ENCODE peak calls at places on chromosomes 12 and 14, in eight cellular contexts. K, G, H, Y, E, Q, V and L are unnamed samples.

GRCh38 chr12:109760930-109761630 is 47.5 kb downstream of the FAM222A start:
- DNase-seq in G (peak; percentile 24), H (no peak), Y (no peak), K (no peak), V (no peak), Q (no peak), E (peak; percentile 40), L (no peak)

GRCh38 chr12:87704374-87704773 is 324.8 kb downstream of the C12orf50 start:
- DNase-seq in V (no peak), K (no peak), H (no peak), Q (no peak), E (no peak), Y (no peak), G (no peak), L (no peak)

GRCh38 chr14:31022386-31022785 is 3.1 kb upstream of the AP4S1 start:
- DNase-seq in V (no peak), G (no peak), Y (no peak), E (no peak), H (no peak), Q (no peak), K (no peak), L (no peak)

GRCh38 chr12:29103539-29103974 is 45.5 kb upstream of the FAR2 start:
- DNase-seq in G (no peak), H (peak; percentile 11), Y (no peak), Q (no peak), K (no peak), E (no peak), V (no peak), L (no peak)

GRCh38 chr14:23910081-23910875 is 43.3 kb upstream of the DHRS4 start:
- DNase-seq in G (peak; percentile 69), E (peak; percentile 68), H (peak; percentile 54), K (no peak), V (peak; percentile 81), Q (peak; percentile 65), Y (peak; percentile 48), L (no peak)

GRCh38 chr12:104910196-104910840 is 47.8 kb downstream of the SLC41A2 start:
- DNase-seq in V (no peak), Q (no peak), G (no peak), K (no peak), E (no peak), Y (peak; percentile 62), H (no peak), L (no peak)

GRCh38 chr12:124581299-124581698 is 13.9 kb upstream of the NCOR2 start:
- DNase-seq in Q (no peak), Y (no peak), H (no peak), G (no peak), K (no peak), E (no peak), V (no peak), L (no peak)

GRCh38 chr14:47439953-47440352 is 235.5 kb downstream of the MDGA2 start:
- DNase-seq in E (no peak), Q (no peak), H (no peak), G (no peak), V (no peak), K (no peak), Y (no peak), L (no peak)

GRCh38 chr14:30641207-30641606 is 19.1 kb downstream of the SCFD1 start:
- DNase-seq in Q (no peak), G (no peak), Y (no peak), E (no peak), K (no peak), H (no peak), V (no peak), L (no peak)

GRCh38 chr14:27605298-27605697 is 1007.5 kb upstream of the NOVA1 start:
- DNase-seq in Y (no peak), K (no peak), E (no peak), G (no peak), Q (no peak), H (no peak), V (no peak), L (no peak)

GRCh38 chr12:109670647-109671046 is 43.0 kb upstream of the FAM222A start:
- DNase-seq in E (no peak), G (no peak), Y (no peak), Q (no peak), V (no peak), K (no peak), H (no peak), L (no peak)

GRCh38 chr14:92459479-92460421 is 53.8 kb upstream of the RIN3 start:
- DNase-seq in H (no peak), V (no peak), E (peak; percentile 44), K (no peak), G (no peak), Y (no peak), Q (no peak), L (peak; percentile 84)

GRCh38 chr12:67517181-67517887 is 131.2 kb upstream of the DYRK2 start:
- DNase-seq in E (no peak), K (peak; percentile 33), Q (peak; percentile 38), V (no peak), Y (no peak), H (peak; percentile 23), G (peak; percentile 56), L (no peak)

GRCh38 chr12:113133036-113133435 is 2.5 kb downstream of the RASAL1 start:
- DNase-seq in V (no peak), Y (no peak), H (no peak), Q (no peak), E (no peak), G (no peak), K (no peak), L (no peak)

GRCh38 chr12:21451529-21451928 is 14.1 kb downstream of the PYROXD1 start:
- DNase-seq in Y (peak; percentile 56), G (no peak), V (no peak), Q (no peak), E (no peak), H (no peak), K (no peak), L (no peak)

GRCh38 chr14:68594737-68595380 is 198.0 kb downstream of the ZFP36L1 start:
- DNase-seq in G (no peak), Q (no peak), V (no peak), K (no peak), Y (no peak), H (no peak), E (no peak), L (no peak)

GRCh38 chr12:128365831-128366231 is 98.9 kb downstream of the TMEM132C start:
- DNase-seq in K (no peak), Y (no peak), E (no peak), H (no peak), V (no peak), Q (no peak), G (no peak), L (peak; percentile 84)

GRCh38 chr12:101782544-101782855 is 43.2 kb upstream of the SYCP3 start:
- DNase-seq in Y (peak; percentile 69), H (no peak), V (no peak), K (no peak), G (no peak), E (no peak), Q (no peak), L (no peak)

GRCh38 chr12:69102856-69103255 is 136.5 kb upstream of the CPSF6 start:
- DNase-seq in K (no peak), G (no peak), Y (no peak), E (no peak), V (no peak), H (no peak), Q (no peak), L (no peak)

GRCh38 chr14:100810861-100811461 is 15.0 kb upstream of the MEG3 start:
- DNase-seq in Q (no peak), E (no peak), H (no peak), G (no peak), V (no peak), K (no peak), Y (no peak), L (no peak)

GRCh38 chr14:88189040-88189839 is 133.8 kb downstream of the KCNK10 start:
- DNase-seq in Y (peak; percentile 87), G (peak; percentile 88), K (peak; percentile 50), E (peak; percentile 92), Q (peak; percentile 87), V (peak; percentile 81), H (peak; percentile 88), L (peak; percentile 78)

GRCh38 chr12:48810817-48811453 is 7.4 kb upstream of the CACNB3 start:
- DNase-seq in H (no peak), V (peak; percentile 34), Y (peak; percentile 98), Q (peak; percentile 69), E (no peak), K (no peak), G (no peak), L (no peak)

GRCh38 chr14:99441157-99441870 is 39.3 kb downstream of the SETD3 start:
- DNase-seq in V (peak; percentile 18), G (no peak), H (no peak), Q (peak; percentile 25), K (no peak), Y (no peak), E (no peak), L (no peak)
- TF ChIP-seq CTCF in V (peak; percentile 51), G (no peak), H (no peak), Q (no peak), K (no peak), Y (peak; percentile 19), E (no peak), L (no peak)

GRCh38 chr12:122886851-122887816 is 8.8 kb downstream of the VPS37B start:
- DNase-seq in V (no peak), E (peak; percentile 83), Q (peak; percentile 70), Y (peak; percentile 76), H (peak; percentile 71), K (no peak), G (peak; percentile 46), L (no peak)
- TF ChIP-seq POLR2A in V (peak; percentile 16), E (peak; percentile 32), Q (no peak), Y (no peak), H (peak; percentile 11), K (no peak), G (no peak), L (no peak)

GRCh38 chr12:54368709-54369596 is 4.7 kb upstream of the GPR84 start:
- DNase-seq in K (peak; percentile 87), Y (peak; percentile 88), G (peak; percentile 93), Q (peak; percentile 87), E (peak; percentile 96), H (peak; percentile 93), V (peak; percentile 65), L (peak; percentile 90)
- TF ChIP-seq CTCF in K (peak; percentile 92), Y (peak; percentile 97), G (peak; percentile 69), Q (peak; percentile 91), E (peak; percentile 73), H (peak; percentile 74), V (peak; percentile 92), L (peak; percentile 69)

GRCh38 chr12:53452159-53453077 is 516 bp downstream of the PCBP2 start:
- DNase-seq in G (peak; percentile 86), Y (peak; percentile 85), V (peak; percentile 72), E (peak; percentile 90), K (peak; percentile 76), H (peak; percentile 85), Q (peak; percentile 95), L (peak; percentile 78)
- TF ChIP-seq POLR2A in G (no peak), Y (peak; percentile 73), V (peak; percentile 70), E (peak; percentile 5), K (peak; percentile 5), H (peak; percentile 20), Q (peak; percentile 35), L (no peak)